ENCODE peak calls at places on chromosomes 2 and 18, in six cellular contexts. G, B, K, N, L and T are unnamed samples.

GRCh38 chr2:60522462-60522861 is 31.0 kb downstream of the BCL11A start:
- DNase-seq in G (no peak), B (no peak), K (no peak), N (no peak), L (no peak), T (no peak)

GRCh38 chr2:191951832-191952231 is 104.9 kb upstream of the CAVIN2 start:
- DNase-seq in G (no peak), B (no peak), K (no peak), N (no peak), L (no peak), T (no peak)

GRCh38 chr2:105634198-105634597 is 110.5 kb upstream of the NCK2 start:
- DNase-seq in G (no peak), B (no peak), K (no peak), N (no peak), L (peak), T (no peak)

GRCh38 chr2:240898108-240898730 is 2.3 kb upstream of the MAB21L4 start:
- DNase-seq in G (no peak), B (peak), K (no peak), N (no peak), L (no peak), T (no peak)

GRCh38 chr18:55856191-55856590 is 268.2 kb upstream of the TCF4 start:
- DNase-seq in G (peak), B (no peak), K (no peak), N (peak), L (no peak), T (no peak)

GRCh38 chr2:151486100-151486499 is 76.4 kb downstream of the RIF1 start:
- DNase-seq in G (no peak), B (no peak), K (no peak), N (no peak), L (no peak), T (no peak)

GRCh38 chr2:187302619-187303018 is 145.4 kb downstream of the CALCRL start:
- DNase-seq in G (peak), B (peak), K (no peak), N (no peak), L (no peak), T (no peak)

GRCh38 chr2:132417430-132418035 is 928 bp downstream of the GPR39 start:
- DNase-seq in G (no peak), B (peak), K (no peak), N (no peak), L (no peak), T (no peak)

GRCh38 chr2:140257692-140258300 is 1477.6 kb upstream of the NXPH2 start:
- DNase-seq in G (no peak), B (no peak), K (no peak), N (no peak), L (no peak), T (no peak)

GRCh38 chr2:105712166-105712915 is 32.4 kb upstream of the NCK2 start:
- DNase-seq in G (no peak), B (no peak), K (no peak), N (no peak), L (no peak), T (no peak)

GRCh38 chr2:43884674-43885073 is 45.9 kb downstream of the ABCG8 start:
- DNase-seq in G (no peak), B (no peak), K (no peak), N (no peak), L (no peak), T (no peak)

GRCh38 chr2:193869564-193869963 is 1674.8 kb upstream of the TMEFF2 start:
- DNase-seq in G (no peak), B (no peak), K (no peak), N (no peak), L (no peak), T (no peak)

GRCh38 chr2:95757988-95758387 is 166.2 kb downstream of the TRIM43 start:
- DNase-seq in G (no peak), B (no peak), K (no peak), N (no peak), L (no peak), T (no peak)

GRCh38 chr2:64609229-64609994 is 44.3 kb downstream of the SERTAD2 start:
- DNase-seq in G (peak), B (peak), K (peak), N (no peak), L (peak), T (peak)

GRCh38 chr18:34933880-34934689 is 107.1 kb upstream of the MAPRE2 start:
- DNase-seq in G (peak), B (no peak), K (no peak), N (no peak), L (no peak), T (no peak)

GRCh38 chr2:42809876-42810125 is 17.4 kb upstream of the HAAO start:
- DNase-seq in G (peak), B (peak), K (peak), N (peak), L (peak), T (no peak)

GRCh38 chr2:196944570-196944969 is 18.1 kb upstream of the PGAP1 start:
- DNase-seq in G (no peak), B (no peak), K (no peak), N (no peak), L (no peak), T (peak)

GRCh38 chr2:101190753-101191516 is 39.8 kb upstream of the TBC1D8 start:
- DNase-seq in G (no peak), B (no peak), K (no peak), N (no peak), L (no peak), T (no peak)